ENCODE peak calls at places on chromosomes 2 and 18, in seven cellular contexts. Q is fibroblast of lung, V is endothelial cell of umbilical vein, K is PC-9, X is SJSA1, B is cardiac muscle cell, I is transverse colon. G is an unnamed sample. For H3K4me1, the result is how much of the 10 kb centered on the place peaks cover.

GRCh38 chr18:6044773-6045172 is 149.5 kb upstream of the TMEM200C start:
- DNase-seq in Q (no peak), V (no peak), K (no peak), X (no peak), B (no peak), I (no peak), G (no peak)

GRCh38 chr2:129755786-129756185 is 223.7 kb upstream of the RAB6C start:
- DNase-seq in Q (no peak), V (no peak), K (no peak), X (no peak), B (no peak), I (no peak), G (no peak)

GRCh38 chr2:187875271-187875670 is 321.0 kb upstream of the TFPI start:
- DNase-seq in Q (no peak), V (no peak), K (no peak), X (no peak), B (no peak), I (no peak), G (no peak)

GRCh38 chr2:118246726-118247125 is 158.5 kb downstream of the INSIG2 start:
- DNase-seq in Q (peak), V (no peak), K (no peak), X (no peak), B (no peak), I (no peak), G (no peak)

GRCh38 chr2:189285962-189286648 is 106.5 kb upstream of the COL5A2 start:
- DNase-seq in Q (peak), V (peak), K (no peak), X (peak), B (peak), I (no peak), G (no peak)

GRCh38 chr18:73511751-73512525 is 635.7 kb downstream of the FBXO15 start:
- DNase-seq in Q (peak), V (no peak), K (no peak), X (no peak), B (no peak), I (no peak), G (no peak)

GRCh38 chr2:7812231-7812995 is 869.4 kb upstream of the ID2 start:
- DNase-seq in Q (peak), V (no peak), K (no peak), X (no peak), B (no peak), I (no peak), G (no peak)

GRCh38 chr2:227606476-227606875 is 7.8 kb downstream of the SCYGR2 start:
- DNase-seq in Q (no peak), V (no peak), K (no peak), X (no peak), B (no peak), I (no peak), G (no peak)

GRCh38 chr2:197869501-197870111 is 65.2 kb downstream of the PLCL1 start:
- DNase-seq in Q (peak), V (no peak), K (no peak), X (no peak), B (no peak), I (no peak), G (no peak)

GRCh38 chr2:74741651-74742050 is 87.6 kb downstream of the SEMA4F start:
- DNase-seq in Q (no peak), V (no peak), K (no peak), X (no peak), B (no peak), I (no peak), G (no peak)

GRCh38 chr2:224948859-224949258 is 93.4 kb downstream of the DOCK10 start:
- DNase-seq in Q (peak), V (peak), K (no peak), X (no peak), B (no peak), I (no peak), G (no peak)

GRCh38 chr2:234453216-234453615 is 43.7 kb downstream of the ARL4C start:
- DNase-seq in Q (peak), V (no peak), K (no peak), X (no peak), B (no peak), I (no peak), G (no peak)

GRCh38 chr2:44935854-44936185 is 5.7 kb upstream of the SIX3 start:
- DNase-seq in Q (no peak), V (no peak), K (no peak), X (no peak), B (no peak), I (no peak), G (no peak)

GRCh38 chr2:44934024-44934423 is 7.5 kb upstream of the SIX3 start:
- DNase-seq in Q (no peak), V (no peak), K (no peak), X (no peak), B (no peak), I (no peak), G (no peak)

GRCh38 chr2:44934962-44935853 is 6.3 kb upstream of the SIX3 start:
- DNase-seq in Q (no peak), V (no peak), K (no peak), X (no peak), B (no peak), I (no peak), G (no peak)

GRCh38 chr2:44933434-44933951 is 8.0 kb upstream of the SIX3 start:
- DNase-seq in Q (no peak), V (no peak), K (no peak), X (no peak), B (no peak), I (no peak), G (peak)

DNA sequence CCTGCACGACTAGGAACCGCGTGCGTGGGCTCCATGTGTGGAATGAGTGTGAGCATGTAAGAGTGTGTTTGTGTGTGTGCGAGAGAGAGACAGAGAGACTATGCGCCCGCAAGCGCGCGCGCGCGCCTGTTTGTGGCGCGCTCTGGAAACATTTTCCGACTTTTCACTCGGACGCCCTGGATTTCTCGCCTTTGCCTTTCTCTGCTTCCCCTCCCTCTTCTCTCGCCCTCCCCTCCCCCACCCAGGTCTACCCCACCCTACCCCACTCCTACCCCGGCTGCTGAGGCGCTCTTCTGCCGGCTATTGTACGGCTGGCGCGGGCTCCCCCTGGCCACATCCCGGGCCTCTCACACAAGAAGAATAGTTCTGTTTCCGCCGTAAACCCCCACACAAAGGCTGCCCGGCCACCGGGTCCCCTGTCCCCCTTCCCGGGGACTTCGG is 7.0 kb upstream of the SIX3 start:
- DNase-seq in Q (no peak), V (no peak), K (no peak), X (no peak), B (no peak), I (no peak), G (no peak)
- H3K4me3 ChIP-seq in Q (no peak), V (no peak), K (no peak), X (peak), B (no peak), I (no peak), G (peak)

GRCh38 chr2:113182471-113183260 is 8.9 kb downstream of the PSD4 start:
- DNase-seq in Q (no peak), V (no peak), K (no peak), X (no peak), B (no peak), I (no peak), G (no peak)
- H3K4me1 ChIP-seq in Q (under half), V (under half), K (under half), X (under half), B (under half), I (under half), G (under half)

GRCh38 chr2:169360984-169361705 is 1.2 kb downstream of the LRP2 start:
- DNase-seq in Q (no peak), V (no peak), K (no peak), X (no peak), B (peak), I (no peak), G (peak)
- H3K4me3 ChIP-seq in Q (peak), V (no peak), K (no peak), X (no peak), B (peak), I (no peak), G (peak)

DNA sequence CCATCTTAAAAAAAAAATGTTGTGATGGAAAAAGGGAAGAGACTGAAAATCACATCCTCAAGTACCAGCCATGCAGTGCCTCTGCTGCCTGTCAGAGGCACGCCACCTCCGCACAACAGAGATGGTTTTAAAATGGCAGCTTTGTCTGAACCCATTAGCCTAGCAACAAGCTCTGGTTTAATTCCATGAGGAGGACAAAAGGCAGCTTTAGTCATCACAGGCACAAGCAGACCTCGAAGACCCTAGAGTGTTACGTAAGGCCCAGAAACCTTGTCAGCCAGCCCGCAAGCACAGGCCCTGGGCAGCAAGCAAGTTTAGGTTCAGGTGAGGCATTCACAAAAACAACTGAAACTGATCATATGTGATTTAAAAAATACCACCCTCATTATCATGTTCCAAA is 10.4 kb downstream of the LCT start:
- DNase-seq in Q (peak), V (no peak), K (no peak), X (no peak), B (no peak), I (no peak), G (no peak)
- H3K4me1 ChIP-seq in Q (under half), V (under half), K (under half), X (under half), B (under half), I (under half), G (under half)

GRCh38 chr2:56287508-56287907 is 103.7 kb downstream of the CCDC85A start:
- DNase-seq in Q (peak), V (peak), K (no peak), X (no peak), B (no peak), I (no peak), G (no peak)

GRCh38 chr2:56288863-56289580 is 105.2 kb downstream of the CCDC85A start:
- DNase-seq in Q (peak), V (no peak), K (no peak), X (no peak), B (peak), I (no peak), G (no peak)

GRCh38 chr2:56285224-56285623 is 101.4 kb downstream of the CCDC85A start:
- DNase-seq in Q (no peak), V (no peak), K (no peak), X (no peak), B (no peak), I (no peak), G (no peak)

GRCh38 chr2:56287974-56288373 is 104.2 kb downstream of the CCDC85A start:
- DNase-seq in Q (peak), V (peak), K (no peak), X (no peak), B (no peak), I (no peak), G (no peak)

DNA sequence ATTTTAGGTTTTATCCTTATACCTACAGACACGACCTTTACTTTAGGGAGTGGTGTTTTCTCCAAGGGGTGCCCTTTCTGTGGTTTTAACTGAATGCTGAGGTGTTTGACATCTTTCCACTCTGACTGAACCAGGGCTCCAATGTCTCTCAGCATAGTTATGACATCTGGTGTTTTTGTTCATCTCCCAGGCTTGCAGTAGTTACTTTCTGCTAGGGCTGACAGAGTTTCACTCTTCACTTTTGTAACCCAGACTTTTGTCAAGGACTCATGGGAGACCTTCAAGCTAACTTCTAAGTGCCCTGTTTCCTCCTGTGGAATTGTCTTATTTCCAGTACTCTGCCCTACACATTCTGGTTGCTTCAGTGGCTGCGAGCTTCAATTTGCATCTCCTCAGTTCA is 103.1 kb downstream of the CCDC85A start:
- DNase-seq in Q (peak), V (no peak), K (no peak), X (no peak), B (no peak), I (no peak), G (no peak)
- H3K4me3 ChIP-seq in Q (no peak), V (no peak), K (no peak), X (no peak), B (no peak), I (no peak), G (no peak)

GRCh38 chr2:437180-437579 is 149.3 kb upstream of the ALKAL2 start:
- DNase-seq in Q (no peak), V (no peak), K (no peak), X (no peak), B (no peak), I (no peak), G (no peak)
- H3K4me1 ChIP-seq in Q (under half), V (under half), K (under half), X (under half), B (under half), I (under half), G (under half)

DNA sequence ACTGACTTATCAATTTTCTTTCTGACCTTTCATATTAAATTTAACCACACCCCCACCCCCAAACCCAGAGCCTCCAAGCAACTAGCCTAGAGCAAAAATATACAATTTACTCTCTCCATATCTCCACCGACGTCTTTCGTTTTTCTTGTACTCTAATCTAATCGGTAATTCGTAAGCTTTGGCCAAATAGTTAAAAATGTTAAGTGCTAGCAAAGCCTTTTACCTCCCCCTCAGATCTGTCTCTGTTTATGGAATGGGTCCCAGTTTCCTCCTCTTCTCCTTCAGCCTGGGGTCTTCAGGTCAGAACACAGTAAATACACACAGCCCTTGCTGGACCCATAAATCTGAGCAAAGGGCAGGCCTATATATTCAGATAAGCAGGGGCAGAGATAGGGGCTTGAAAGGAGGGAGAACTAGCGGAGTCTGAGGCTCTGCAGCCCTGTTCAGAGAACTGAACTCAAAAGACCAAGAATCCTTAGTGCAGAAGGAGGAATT is 267.4 kb downstream of the MEIS1 start:
- DNase-seq in Q (no peak), V (no peak), K (no peak), X (no peak), B (no peak), I (no peak), G (no peak)
- H3K4me3 ChIP-seq in Q (no peak), V (no peak), K (no peak), X (no peak), B (no peak), I (no peak), G (no peak)

GRCh38 chr2:109166811-109167210 is 37.8 kb downstream of the SH3RF3 start:
- DNase-seq in Q (no peak), V (no peak), K (no peak), X (peak), B (no peak), I (no peak), G (no peak)

GRCh38 chr2:109170645-109171044 is 41.6 kb downstream of the SH3RF3 start:
- DNase-seq in Q (no peak), V (no peak), K (no peak), X (no peak), B (no peak), I (no peak), G (no peak)

GRCh38 chr2:109168080-109168479 is 39.1 kb downstream of the SH3RF3 start:
- DNase-seq in Q (no peak), V (no peak), K (no peak), X (no peak), B (no peak), I (no peak), G (no peak)

GRCh38 chr2:109171444-109172334 is 42.7 kb downstream of the SH3RF3 start:
- DNase-seq in Q (peak), V (peak), K (no peak), X (peak), B (peak), I (peak), G (no peak)

GRCh38 chr2:109168716-109169115 is 39.7 kb downstream of the SH3RF3 start:
- DNase-seq in Q (no peak), V (no peak), K (no peak), X (no peak), B (no peak), I (no peak), G (no peak)
- H3K4me1 ChIP-seq in Q (under half), V (half or more), K (under half), X (half or more), B (under half), I (under half), G (under half)